ENCODE peak calls at places on chromosomes 7 and 10, in four cellular contexts. G is H1, Z is GM12878, P is HepG2. R is an unnamed sample.

GRCh38 chr7:132336797-132337196 is 239.5 kb downstream of the PLXNA4 start:
- DNase-seq in G (no peak), Z (no peak), P (no peak), R (no peak)

GRCh38 chr7:130904792-130905191 is 170.8 kb upstream of the KLF14 start:
- DNase-seq in G (no peak), Z (no peak), P (no peak), R (no peak)

GRCh38 chr7:134355925-134356324 is 39.2 kb upstream of the SLC35B4 start:
- DNase-seq in G (no peak), Z (no peak), P (peak; percentile 66), R (no peak)

GRCh38 chr7:30846378-30846777 is 65.3 kb upstream of the AQP1 start:
- DNase-seq in G (no peak), Z (no peak), P (no peak), R (no peak)

GRCh38 chr10:81502677-81503359 is 372.2 kb upstream of the NRG3 start:
- DNase-seq in G (no peak), Z (no peak), P (no peak), R (no peak)

GRCh38 chr10:30857803-30858202 is 173.9 kb downstream of the ZNF438 start:
- DNase-seq in G (no peak), Z (no peak), P (no peak), R (no peak)

GRCh38 chr10:71966046-71967004 is 2.1 kb downstream of the CHST3 start:
- DNase-seq in G (no peak), Z (no peak), P (no peak), R (no peak)

GRCh38 chr10:72133517-72133916 is 45.2 kb upstream of the SPOCK2 start:
- DNase-seq in G (no peak), Z (peak; percentile 92), P (peak; percentile 18), R (no peak)

GRCh38 chr10:2232479-2232878 is 495.2 kb upstream of the ADARB2 start:
- DNase-seq in G (no peak), Z (no peak), P (no peak), R (no peak)

GRCh38 chr10:72107325-72108003 is 19.1 kb upstream of the SPOCK2 start:
- DNase-seq in G (no peak), Z (no peak), P (no peak), R (no peak)

GRCh38 chr10:11520892-11521291 is 90.6 kb downstream of the USP6NL start:
- DNase-seq in G (no peak), Z (no peak), P (no peak), R (no peak)

GRCh38 chr10:11517150-11517549 is 94.3 kb downstream of the USP6NL start:
- DNase-seq in G (no peak), Z (peak; percentile 68), P (no peak), R (no peak)

GRCh38 chr10:11525503-11525902 is 85.9 kb downstream of the USP6NL start:
- DNase-seq in G (no peak), Z (no peak), P (no peak), R (no peak)

GRCh38 chr10:11522821-11523245 is 88.6 kb downstream of the USP6NL start:
- DNase-seq in G (no peak), Z (no peak), P (peak; percentile 89), R (no peak)

DNA sequence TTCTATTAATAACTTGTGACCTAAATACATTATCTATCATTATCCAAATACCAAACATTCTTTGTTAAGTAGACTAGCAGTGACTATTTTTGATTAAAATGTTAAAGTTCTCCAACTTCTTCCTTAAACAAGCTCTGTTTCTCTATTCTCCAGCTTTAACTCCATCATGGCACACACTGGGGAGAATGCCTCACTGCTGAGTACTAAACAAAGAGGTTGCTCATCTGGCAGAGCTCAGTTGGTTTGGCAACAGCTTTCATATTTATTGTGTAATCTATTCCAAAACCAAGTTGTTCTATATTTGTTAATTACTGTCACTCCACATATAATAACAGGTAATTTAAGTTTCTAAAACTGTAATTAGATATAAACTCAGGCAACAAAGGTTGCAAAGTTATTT is 89.6 kb downstream of the USP6NL start:
- DNase-seq in G (no peak), Z (no peak), P (no peak), R (no peak)
- TF ChIP-seq SP1 in G (no peak), Z (no peak), P (no peak), R (no peak)

DNA sequence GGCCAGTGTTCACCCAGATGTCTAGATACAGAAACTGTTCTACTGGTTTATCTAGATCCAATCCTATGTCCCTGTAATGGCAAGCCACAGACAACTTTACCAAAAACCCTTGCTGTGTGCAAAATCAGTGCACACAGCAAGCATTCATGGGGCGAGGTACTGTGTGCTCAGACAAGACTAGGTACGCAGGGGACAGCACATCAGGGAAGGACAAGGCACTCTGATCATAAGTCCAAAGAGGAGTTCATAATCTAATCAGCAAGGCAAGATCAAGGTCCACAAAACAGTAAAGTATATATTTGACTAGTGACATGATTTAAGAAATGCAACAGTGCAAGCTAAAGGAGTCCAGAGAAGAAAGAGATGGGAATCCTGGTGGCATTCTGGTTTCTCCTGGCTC is 25.9 kb downstream of the KCNMA1 start:
- DNase-seq in G (no peak), Z (no peak), P (no peak), R (no peak)
- TF ChIP-seq SUZ12 in G (no peak), Z (no peak), P (no peak), R (no peak)

GRCh38 chr7:25519962-25520562 is 291.8 kb upstream of the NPVF start:
- DNase-seq in G (no peak), Z (no peak), P (no peak), R (no peak)
- TF ChIP-seq SP1 in G (no peak), Z (no peak), P (no peak), R (no peak)

DNA sequence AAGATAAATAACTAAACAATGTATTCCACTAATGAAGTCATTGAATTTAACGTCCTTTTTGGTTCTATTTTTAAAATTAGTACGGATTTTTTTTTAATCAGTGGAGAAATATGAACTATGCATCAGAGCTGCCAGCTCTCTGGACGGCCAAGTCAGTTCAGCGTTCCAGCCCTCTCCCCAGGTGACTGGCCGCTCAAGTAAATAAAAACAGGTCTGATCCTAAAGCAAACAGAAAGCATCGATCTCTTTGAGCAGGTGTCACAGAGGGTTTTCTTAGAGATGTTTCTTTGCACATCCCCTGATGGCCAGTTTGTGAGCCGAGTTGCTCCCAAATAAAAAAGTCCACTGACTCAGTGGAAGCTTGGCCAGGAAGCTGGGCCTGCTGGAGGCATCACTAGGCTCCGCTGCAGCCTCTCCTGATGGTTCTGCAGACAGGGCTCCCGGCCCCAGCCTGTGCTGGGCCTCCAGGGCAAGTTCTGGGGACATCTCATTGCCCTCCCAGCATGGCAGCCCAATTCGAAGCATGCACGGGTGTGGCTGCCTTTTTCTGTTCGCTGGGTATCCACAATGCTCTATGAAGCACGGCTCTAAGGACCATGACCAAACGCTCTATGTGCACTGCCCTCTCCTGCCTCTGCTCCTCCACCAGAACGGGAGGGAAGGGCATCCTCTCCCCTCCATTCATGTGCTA is 74.7 kb upstream of the PPP2R2D start:
- DNase-seq in G (no peak), Z (no peak), P (no peak), R (no peak)
- TF ChIP-seq SUZ12 in G (no peak), Z (no peak), P (no peak), R (no peak)

GRCh38 chr10:103852189-103852711 is 3.1 kb downstream of the SH3PXD2A start:
- DNase-seq in G (no peak), Z (no peak), P (no peak), R (no peak)
- TF ChIP-seq SP1 in G (no peak), Z (no peak), P (no peak), R (no peak)

GRCh38 chr10:23120001-23120934 is 24.9 kb downstream of the MSRB2 start:
- DNase-seq in G (no peak), Z (no peak), P (no peak), R (no peak)

GRCh38 chr10:23116696-23117095 is 21.3 kb downstream of the MSRB2 start:
- DNase-seq in G (no peak), Z (no peak), P (no peak), R (no peak)

DNA sequence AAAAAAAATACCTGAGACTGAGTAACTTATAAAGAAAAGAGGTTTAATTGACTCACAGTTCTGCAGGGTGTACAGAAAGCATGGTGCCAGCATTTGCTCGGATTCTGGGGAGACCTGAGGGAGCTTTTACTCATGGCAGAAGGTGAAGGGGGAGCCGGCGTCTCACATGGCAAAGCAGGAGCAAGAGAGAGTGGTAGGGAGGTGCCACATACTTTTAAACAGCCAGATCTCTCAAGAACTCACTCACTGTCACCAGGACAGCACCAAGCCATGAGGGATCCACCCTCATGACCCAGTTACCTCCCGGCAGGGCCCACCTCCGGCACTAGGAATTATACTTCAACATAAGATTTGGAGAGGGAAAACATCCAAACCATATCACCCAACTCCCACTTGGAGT is 25.8 kb downstream of the MSRB2 start:
- DNase-seq in G (no peak), Z (no peak), P (no peak), R (no peak)
- TF ChIP-seq SUZ12 in G (no peak), Z (no peak), P (no peak), R (no peak)

GRCh38 chr10:95399167-95399566 is 108.4 kb upstream of the PDLIM1 start:
- DNase-seq in G (no peak), Z (no peak), P (no peak), R (no peak)

GRCh38 chr10:95394161-95394880 is 103.5 kb upstream of the PDLIM1 start:
- DNase-seq in G (no peak), Z (peak; percentile 55), P (peak; percentile 20), R (no peak)

GRCh38 chr10:95397747-95398146 is 106.9 kb upstream of the PDLIM1 start:
- DNase-seq in G (no peak), Z (no peak), P (no peak), R (no peak)

GRCh38 chr10:95392711-95393164 is 101.9 kb upstream of the PDLIM1 start:
- DNase-seq in G (no peak), Z (peak; percentile 44), P (no peak), R (no peak)

DNA sequence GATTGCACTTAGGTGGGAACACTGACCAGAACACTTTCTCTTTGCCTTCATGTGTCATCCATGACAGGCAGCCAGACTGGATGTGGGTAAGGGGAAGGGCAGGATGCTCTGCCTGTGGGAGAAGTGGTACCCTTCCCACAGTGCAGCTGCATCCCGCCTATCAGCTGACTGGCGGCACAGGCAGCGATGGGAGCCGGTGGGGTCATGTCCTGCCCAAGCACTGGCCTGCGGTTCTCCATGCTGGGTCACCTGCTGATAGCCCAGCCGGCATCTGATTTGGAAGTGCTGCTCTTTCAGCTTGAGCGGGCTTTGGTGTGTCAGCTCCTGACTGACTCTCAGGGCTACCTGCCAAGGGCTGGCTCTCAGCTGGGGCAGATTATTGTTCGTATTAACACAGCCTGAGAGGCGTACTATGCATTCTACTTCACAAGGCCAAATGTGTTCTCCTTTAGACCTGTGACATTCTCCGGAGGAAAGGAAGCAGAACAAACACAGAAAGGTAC is 105.2 kb upstream of the PDLIM1 start:
- DNase-seq in G (no peak), Z (no peak), P (no peak), R (no peak)
- TF ChIP-seq SP1 in G (no peak), Z (no peak), P (no peak), R (no peak)

GRCh38 chr10:47076949-47077348 is 165.7 kb downstream of the PTPN20 start:
- DNase-seq in G (no peak), Z (no peak), P (no peak), R (no peak)
- TF ChIP-seq SUZ12 in G (no peak), Z (no peak), P (no peak), R (no peak)

R was measured in HEK293T.